ENCODE peak calls at places on chromosomes 12 and 14, in four cellular contexts. S is transverse colon, U is uterus, C is right lobe of liver. M is an unnamed sample.

GRCh38 chr12:28869197-28869596 is 279.9 kb upstream of the FAR2 start:
- DNase-seq in U (no peak), C (no peak), S (no peak), M (no peak)

GRCh38 chr14:71985538-71986234 is 53.5 kb downstream of the RGS6 start:
- DNase-seq in C (no peak), U (no peak), S (no peak), M (no peak)

GRCh38 chr14:22598896-22599244 is 770 bp downstream of the ABHD4 start:
- DNase-seq in S (peak; percentile 60), C (no peak), U (peak; percentile 72), M (no peak)

GRCh38 chr14:55514819-55515470 is 65.1 kb upstream of the KTN1 start:
- DNase-seq in C (no peak), U (no peak), S (no peak), M (no peak)

GRCh38 chr12:21502872-21503271 is 1.3 kb downstream of the GOLT1B start:
- DNase-seq in U (no peak), S (no peak), C (no peak), M (no peak)

GRCh38 chr12:65163755-65164154 is 5.6 kb upstream of the LEMD3 start:
- DNase-seq in U (no peak), C (no peak), S (no peak), M (no peak)

GRCh38 chr12:56645201-56645716 is 525 bp downstream of the ATP5F1B start:
- DNase-seq in U (no peak), S (peak; percentile 16), C (peak; percentile 61), M (no peak)

GRCh38 chr12:3611853-3612703 is 121.1 kb downstream of the PRMT8 start:
- DNase-seq in C (no peak), S (no peak), U (no peak), M (no peak)

GRCh38 chr12:100823988-100824387 is 29.4 kb downstream of the ANO4 start:
- DNase-seq in U (no peak), C (no peak), S (no peak), M (no peak)

GRCh38 chr12:70659077-70659606 is 21.9 kb upstream of the PTPRB start:
- DNase-seq in S (no peak), U (no peak), C (no peak), M (no peak)

GRCh38 chr14:94612580-94613554 is 676 bp downstream of the SERPINA3 start:
- DNase-seq in C (no peak), U (peak; percentile 28), S (no peak), M (no peak)

GRCh38 chr12:39074063-39074462 is 168.7 kb upstream of the CPNE8 start:
- DNase-seq in C (no peak), U (no peak), S (no peak), M (no peak)

GRCh38 chr14:104135121-104135903 is 3.1 kb upstream of the KIF26A start:
- DNase-seq in C (peak; percentile 54), U (no peak), S (no peak), M (no peak)

GRCh38 chr14:78836777-78837176 is 666.6 kb downstream of the NRXN3 start:
- DNase-seq in C (no peak), U (peak; percentile 32), S (peak; percentile 64), M (peak; percentile 43)
- TF ChIP-seq CTCF in C (no peak), U (peak; percentile 16), S (peak; percentile 41), M (peak; percentile 2)

GRCh38 chr14:99872786-99873440 is 79.7 kb downstream of the EML1 start:
- DNase-seq in S (no peak), U (no peak), C (no peak), M (no peak)
- H3K4me1 ChIP-seq in S (no peaks in the 10 kb centered on the region), U (no peaks in the 10 kb centered on the region), C (no peaks in the 10 kb centered on the region), M (no peaks in the 10 kb centered on the region)

GRCh38 chr14:90429764-90430163 is 32.9 kb downstream of the CALM1 start:
- DNase-seq in U (no peak), S (no peak), C (no peak), M (no peak)
- TF ChIP-seq POLR2A in U (no peak), S (no peak), C (no peak), M (no peak)

DNA sequence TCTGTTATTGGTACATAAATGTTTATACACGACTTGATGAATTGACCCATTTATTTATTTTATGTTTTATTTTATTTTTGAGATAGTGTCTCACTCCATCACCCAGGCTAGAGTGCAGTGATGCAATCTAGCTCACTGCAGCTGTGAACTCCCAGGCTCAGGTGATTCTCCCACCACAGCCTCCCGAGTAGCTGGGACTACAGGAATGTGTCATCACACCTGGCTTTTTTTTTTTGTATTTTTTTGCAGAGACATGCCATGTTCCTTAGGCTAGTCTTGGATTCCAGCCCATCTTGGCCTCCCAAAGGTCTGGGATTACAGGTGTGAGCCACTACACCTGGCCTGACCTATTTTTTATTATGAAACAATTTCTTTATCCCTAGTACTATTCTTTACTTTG is 355.0 kb upstream of the PRICKLE1 start:
- DNase-seq in C (no peak), U (no peak), S (no peak), M (no peak)
- TF ChIP-seq CTCF in C (no peak), U (no peak), S (no peak), M (no peak)

M was measured in Peyer's patch.